ENCODE peak calls at places on chromosome 3, in seven cellular contexts. U, O, Y, P, K, H and V are unnamed samples.

GRCh38 chr3:184145120-184145524 is 10.0 kb downstream of the EIF2B5 start:
- DNase-seq in K (peak; percentile 61), P (peak; percentile 71), O (peak; percentile 64), H (peak; percentile 37), Y (no peak), U (peak; percentile 81), V (peak; percentile 55)

GRCh38 chr3:168545591-168545990 is 449.9 kb upstream of the GOLIM4 start:
- DNase-seq in K (peak; percentile 33), P (no peak), H (no peak), Y (no peak), U (no peak), O (no peak), V (no peak)

GRCh38 chr3:170699158-170700053 is 113.5 kb upstream of the SLC7A14 start:
- DNase-seq in H (peak; percentile 60), U (no peak), K (no peak), P (peak; percentile 25), O (no peak), Y (no peak), V (no peak)

GRCh38 chr3:159263750-159264561 is 462.1 kb downstream of the MFSD1 start:
- DNase-seq in K (peak; percentile 46), H (no peak), P (peak; percentile 30), O (no peak), U (no peak), Y (no peak), V (no peak)

GRCh38 chr3:99128740-99129505 is 227.4 kb upstream of the DCBLD2 start:
- DNase-seq in K (peak; percentile 97), H (no peak), P (no peak), U (no peak), Y (no peak), O (no peak), V (no peak)

GRCh38 chr3:69250014-69250413 is 127.6 kb upstream of the LMOD3 start:
- DNase-seq in O (no peak), H (no peak), P (no peak), K (no peak), U (peak; percentile 66), Y (no peak), V (no peak)

GRCh38 chr3:168517514-168518071 is 421.9 kb upstream of the GOLIM4 start:
- DNase-seq in O (no peak), Y (no peak), P (no peak), H (no peak), U (peak; percentile 25), K (peak; percentile 10), V (no peak)

GRCh38 chr3:43366466-43366865 is 80.1 kb downstream of the SNRK start:
- DNase-seq in H (no peak), Y (no peak), U (peak; percentile 59), P (no peak), K (no peak), O (no peak), V (no peak)

GRCh38 chr3:198113219-198114053 is 153.4 kb downstream of the LMLN start:
- DNase-seq in K (no peak), P (peak; percentile 25), O (peak; percentile 46), H (no peak), Y (no peak), U (no peak), V (peak; percentile 7)

DNA sequence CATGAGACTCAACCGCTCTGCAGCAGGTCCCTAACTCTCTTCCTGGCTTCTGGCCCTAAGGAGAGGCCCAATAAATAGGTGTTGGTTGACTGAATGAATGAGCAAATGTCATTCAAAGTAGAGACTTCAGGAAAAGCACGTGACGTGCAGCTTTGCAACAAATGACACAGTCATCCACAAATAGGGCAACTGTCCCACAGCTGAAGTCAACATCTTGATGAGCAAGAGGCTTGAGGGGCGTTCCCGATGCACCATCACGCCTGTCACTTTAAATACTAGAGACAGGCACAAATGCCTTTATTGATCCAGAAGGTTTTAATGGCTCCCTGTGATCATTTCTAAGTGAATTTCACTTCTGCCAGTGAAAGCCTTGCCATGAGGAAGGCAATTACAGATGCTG is 43.6 kb downstream of the ABTB1 start:
- DNase-seq in O (no peak), P (no peak), K (no peak), H (no peak), U (no peak), Y (no peak), V (no peak)
- H3K4me1 ChIP-seq in O (peaks cover 26% of the 10 kb centered on the region), P (peaks cover 18% of the 10 kb centered on the region), K (no peaks in the 10 kb centered on the region), H (no peaks in the 10 kb centered on the region), U (peaks cover 9% of the 10 kb centered on the region), Y (peaks cover 31% of the 10 kb centered on the region), V (peaks cover 8% of the 10 kb centered on the region)

GRCh38 chr3:154122912-154123559 is 1.8 kb downstream of the ARHGEF26 start:
- DNase-seq in O (no peak), K (peak; percentile 15), U (no peak), P (peak; percentile 21), Y (no peak), H (no peak), V (peak; percentile 23)

GRCh38 chr3:154120903-154121235 is 321 bp upstream of the ARHGEF26 start:
- DNase-seq in K (no peak), Y (no peak), H (no peak), P (no peak), O (no peak), U (no peak), V (no peak)

GRCh38 chr3:154125378-154126030 is 4.3 kb downstream of the ARHGEF26 start:
- DNase-seq in Y (no peak), O (no peak), U (no peak), P (no peak), H (no peak), K (no peak), V (no peak)

GRCh38 chr3:154122096-154122911 is 1.1 kb downstream of the ARHGEF26 start:
- DNase-seq in K (no peak), Y (no peak), H (peak; percentile 18), O (no peak), U (no peak), P (peak; percentile 19), V (peak; percentile 34)

GRCh38 chr3:154121236-154122095 is at the start of gene ARHGEF26:
- DNase-seq in P (peak; percentile 95), O (peak; percentile 90), K (peak; percentile 56), H (peak; percentile 89), U (peak; percentile 89), Y (peak; percentile 94), V (peak; percentile 90)
- TF ChIP-seq POLR2A in P (no peak), O (peak; percentile 39), K (no peak), H (peak; percentile 61), U (no peak), Y (no peak), V (no peak)

GRCh38 chr3:71703796-71704195 is 21.4 kb downstream of the EIF4E3 start:
- DNase-seq in O (no peak), P (no peak), Y (no peak), K (no peak), H (no peak), U (no peak), V (no peak)

GRCh38 chr3:71702131-71703024 is 22.8 kb downstream of the EIF4E3 start:
- DNase-seq in Y (no peak), K (no peak), U (no peak), O (peak; percentile 46), P (no peak), H (no peak), V (no peak)

GRCh38 chr3:71704915-71705314 is 20.3 kb downstream of the EIF4E3 start:
- DNase-seq in K (no peak), Y (no peak), O (no peak), U (no peak), H (no peak), P (no peak), V (peak; percentile 65)

GRCh38 chr3:71701251-71701650 is 24.0 kb downstream of the EIF4E3 start:
- DNase-seq in U (no peak), P (no peak), O (no peak), H (no peak), Y (peak; percentile 12), K (no peak), V (no peak)
- H3K4me3 ChIP-seq in U (no peak overlapping the region), P (no peak overlapping the region), O (no peak overlapping the region), H (no peak overlapping the region), Y (no peak overlapping the region), K (no peak overlapping the region), V (no peak overlapping the region)

DNA sequence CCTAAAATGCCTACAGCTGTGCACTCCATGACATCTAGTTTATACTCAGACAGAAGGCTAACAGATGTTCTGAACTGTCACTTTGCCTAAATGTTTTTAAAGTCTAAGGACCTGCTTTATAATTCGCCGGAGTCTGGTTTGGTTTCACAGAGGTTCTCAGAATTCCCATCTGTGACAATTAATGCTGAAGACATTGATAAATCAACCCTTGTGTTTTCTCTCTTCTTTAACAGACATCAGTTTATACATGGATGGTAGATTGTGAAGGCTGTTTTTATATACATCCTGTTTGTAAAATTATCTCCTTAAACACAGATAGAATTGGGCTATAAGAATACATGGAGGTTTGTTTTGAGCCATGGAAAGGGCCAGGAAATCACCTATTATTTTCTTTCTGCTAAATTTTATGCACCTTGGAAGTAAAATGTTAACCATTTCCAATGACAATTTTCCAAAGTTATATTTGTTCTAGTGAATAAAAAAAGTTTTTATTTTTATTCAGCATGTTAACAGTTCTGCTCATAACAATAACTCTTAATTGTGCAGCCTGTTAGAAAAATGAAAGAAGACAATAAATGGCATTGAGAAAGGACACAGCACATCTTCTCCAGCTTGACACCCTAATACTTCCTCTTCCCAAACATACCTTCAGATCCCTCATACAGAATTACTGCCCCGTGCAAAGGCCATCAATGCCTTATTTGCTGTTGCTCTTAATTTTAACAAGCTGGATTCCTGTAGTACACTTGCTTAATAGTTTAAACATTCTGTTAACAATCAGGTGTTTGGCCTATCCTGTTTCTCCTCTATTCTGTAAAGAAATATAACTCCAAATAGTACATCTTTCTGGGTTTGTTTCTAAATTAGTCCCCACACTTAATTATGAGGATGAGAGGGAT is 19.5 kb upstream of the SOX2 start:
- DNase-seq in O (no peak), U (no peak), Y (no peak), K (no peak), P (no peak), H (no peak), V (no peak)
- H3K4me1 ChIP-seq in O (peaks cover 15% of the 10 kb centered on the region), U (peaks cover 16% of the 10 kb centered on the region), Y (peaks cover 18% of the 10 kb centered on the region), K (no peaks in the 10 kb centered on the region), P (peaks cover 7% of the 10 kb centered on the region), H (peaks cover 5% of the 10 kb centered on the region), V (peaks cover 12% of the 10 kb centered on the region)

GRCh38 chr3:180529778-180530177 is 72.2 kb upstream of the TTC14 start:
- DNase-seq in P (no peak), U (no peak), Y (no peak), K (no peak), O (no peak), H (no peak), V (no peak)
- TF ChIP-seq POLR2A in P (no peak), U (no peak), Y (no peak), K (no peak), O (no peak), H (no peak), V (no peak)